ENCODE peak calls at places on chromosomes 2 and 18, in six cellular contexts. T, V, A, X, P and G are unnamed samples.

GRCh38 chr18:5251117-5251516 is 44.4 kb downstream of the ZBTB14 start:
- DNase-seq in T (no peak), V (no peak), A (no peak), X (no peak), P (no peak), G (no peak)

GRCh38 chr2:18849841-18850578 is 260.6 kb upstream of the NT5C1B start:
- DNase-seq in T (no peak), V (no peak), A (no peak), X (no peak), P (no peak), G (no peak)

GRCh38 chr2:148814853-148815419 is 60.1 kb upstream of the KIF5C start:
- DNase-seq in T (no peak), V (no peak), A (peak; percentile 32), X (no peak), P (no peak), G (no peak)

GRCh38 chr2:207624170-207625013 is 802 bp downstream of the METTL21A start:
- DNase-seq in T (peak; percentile 46), V (peak; percentile 33), A (peak; percentile 82), X (peak; percentile 82), P (no peak), G (peak; percentile 65)

GRCh38 chr2:123415678-123416077 is 609.4 kb upstream of the CNTNAP5 start:
- DNase-seq in T (no peak), V (no peak), A (no peak), X (no peak), P (no peak), G (no peak)

GRCh38 chr2:61620244-61621159 is 82.3 kb upstream of the XPO1 start:
- DNase-seq in T (no peak), V (no peak), A (peak; percentile 91), X (no peak), P (no peak), G (no peak)

GRCh38 chr2:237041231-237041630 is 44.5 kb upstream of the COPS8 start:
- DNase-seq in T (no peak), V (no peak), A (no peak), X (no peak), P (no peak), G (no peak)

GRCh38 chr2:176508984-176509383 is 239.7 kb downstream of the MTX2 start:
- DNase-seq in T (no peak), V (no peak), A (no peak), X (no peak), P (no peak), G (no peak)

GRCh38 chr2:20868377-20868776 is 45.5 kb upstream of the LDAH start:
- DNase-seq in T (no peak), V (peak; percentile 10), A (no peak), X (no peak), P (no peak), G (no peak)

GRCh38 chr18:63702660-63703059 is at the start of gene SERPINB11:
- DNase-seq in T (no peak), V (no peak), A (no peak), X (no peak), P (no peak), G (no peak)

GRCh38 chr2:19140463-19141208 is 217.8 kb downstream of the OSR1 start:
- DNase-seq in T (no peak), V (no peak), A (peak; percentile 52), X (no peak), P (no peak), G (no peak)

GRCh38 chr2:102399499-102400141 is 23.3 kb upstream of the IL18RAP start:
- DNase-seq in T (no peak), V (no peak), A (no peak), X (no peak), P (no peak), G (no peak)

GRCh38 chr2:10171006-10171800 is 48.7 kb downstream of the RRM2 start:
- DNase-seq in T (no peak), V (no peak), A (no peak), X (no peak), P (no peak), G (no peak)

GRCh38 chr2:100955226-100955625 is 46.9 kb upstream of the RPL31 start:
- DNase-seq in T (no peak), V (no peak), A (no peak), X (no peak), P (no peak), G (no peak)

GRCh38 chr18:70005580-70005979 is 57.9 kb upstream of the CD226 start:
- DNase-seq in T (no peak), V (no peak), A (no peak), X (no peak), P (no peak), G (no peak)